ENCODE peak calls at places on chromosome X, in seven cellular contexts. R, H, F, P, G, S and I are unnamed samples.

GRCh38 chrX:64188901-64189300 is 16.6 kb downstream of the AMER1 start:
- DNase-seq in S (no peak), P (no peak), F (no peak), H (no peak), G (no peak), R (no peak), I (no peak)

GRCh38 chrX:20515841-20516461 is 249.2 kb upstream of the RPS6KA3 start:
- DNase-seq in G (no peak), P (no peak), H (no peak), S (no peak), F (no peak), R (peak), I (peak)

GRCh38 chrX:56113785-56114436 is 118.2 kb upstream of the KLF8 start:
- DNase-seq in R (no peak), F (no peak), G (no peak), H (no peak), S (no peak), P (no peak), I (no peak)

GRCh38 chrX:41491267-41492004 is 44.3 kb downstream of the NYX start:
- DNase-seq in R (peak), H (no peak), S (peak), P (no peak), G (peak), F (no peak), I (peak)

GRCh38 chrX:118254611-118255010 is 91.3 kb upstream of the WDR44 start:
- DNase-seq in R (no peak), G (no peak), P (peak), S (no peak), F (peak), H (peak), I (no peak)

GRCh38 chrX:154399527-154400368 is 1.6 kb downstream of the RPL10 start:
- DNase-seq in S (no peak), P (peak), G (no peak), H (no peak), R (no peak), F (no peak), I (no peak)

GRCh38 chrX:154131955-154132354 is 12.1 kb upstream of the OPN1LW start:
- DNase-seq in H (no peak), S (no peak), P (no peak), F (no peak), G (no peak), R (no peak), I (no peak)

GRCh38 chrX:8815460-8816065 is 14.4 kb upstream of the FAM9A start:
- DNase-seq in S (no peak), H (peak), P (peak), R (no peak), G (no peak), F (peak), I (no peak)

GRCh38 chrX:108439434-108439883 is at the start of gene COL4A5:
- DNase-seq in S (peak), F (no peak), P (no peak), H (peak), G (peak), R (no peak), I (peak)

GRCh38 chrX:49627030-49627777 is 28.4 kb downstream of the GAGE1 start:
- DNase-seq in P (no peak), F (peak), S (no peak), H (peak), R (no peak), G (no peak), I (no peak)

GRCh38 chrX:153765138-153766079 is 1.4 kb downstream of the PLXNB3 start:
- DNase-seq in F (peak), S (peak), R (no peak), P (no peak), H (no peak), G (peak), I (no peak)

GRCh38 chrX:72495041-72495440 is 77.6 kb downstream of the HDAC8 start:
- DNase-seq in F (peak), R (no peak), G (no peak), H (no peak), S (no peak), P (no peak), I (no peak)

GRCh38 chrX:74521961-74522833 is 92.2 kb downstream of the RLIM start:
- DNase-seq in G (no peak), S (peak), P (no peak), R (peak), H (no peak), F (peak), I (no peak)

GRCh38 chrX:118977424-118977823 is 3.0 kb downstream of the LONRF3 start:
- DNase-seq in R (no peak), P (no peak), H (no peak), G (no peak), S (no peak), F (no peak), I (no peak)

GRCh38 chrX:97315939-97316338 is 432.2 kb downstream of the RPA4 start:
- DNase-seq in G (no peak), R (no peak), H (no peak), P (no peak), F (no peak), S (no peak), I (no peak)

GRCh38 chrX:100973411-100973810 is 3.9 kb downstream of the ARL13A start:
- DNase-seq in H (no peak), P (no peak), F (no peak), S (no peak), G (no peak), R (no peak), I (no peak)

GRCh38 chrX:112279940-112280339 is 197.4 kb upstream of the TRPC5 start:
- DNase-seq in P (no peak), S (no peak), H (no peak), G (no peak), R (no peak), F (no peak), I (no peak)

GRCh38 chrX:149286940-149287349 is 218.2 kb downstream of the IDS start:
- DNase-seq in P (peak), H (peak), F (peak), S (no peak), G (peak), R (no peak), I (no peak)

GRCh38 chrX:153778684-153779101 is 2.1 kb upstream of the SRPK3 start:
- DNase-seq in H (no peak), P (no peak), S (no peak), R (no peak), F (no peak), G (peak), I (no peak)

GRCh38 chrX:107626916-107627315 is 1.4 kb upstream of the PRPS1 start:
- DNase-seq in H (no peak), S (no peak), F (no peak), G (no peak), R (no peak), P (no peak), I (no peak)

GRCh38 chrX:121000589-121000988 is 15.0 kb upstream of the CT47A1 start:
- DNase-seq in G (no peak), F (peak), P (peak), R (no peak), H (no peak), S (no peak), I (no peak)

GRCh38 chrX:82412851-82413250 is 1095.2 kb upstream of the POU3F4 start:
- DNase-seq in H (no peak), S (no peak), P (no peak), R (no peak), G (no peak), F (no peak), I (peak)

GRCh38 chrX:135112096-135112729 is 8.1 kb downstream of the ETDB start:
- DNase-seq in F (peak), G (no peak), R (no peak), H (peak), S (no peak), P (peak), I (no peak)

GRCh38 chrX:109270580-109271484 is 211.1 kb downstream of the GUCY2F start:
- DNase-seq in F (no peak), R (no peak), H (no peak), G (no peak), S (no peak), P (peak), I (peak)

GRCh38 chrX:71111141-71111843 is at the start of gene IL2RG:
- DNase-seq in S (no peak), H (no peak), P (peak), R (no peak), F (no peak), G (no peak), I (no peak)

GRCh38 chrX:45322382-45322781 is 121.7 kb upstream of the DIPK2B start:
- DNase-seq in S (peak), R (no peak), H (peak), F (no peak), G (no peak), P (peak), I (peak)

GRCh38 chrX:95346854-95347253 is 1337.8 kb upstream of the DIAPH2 start:
- DNase-seq in H (no peak), S (no peak), F (no peak), G (no peak), R (no peak), P (no peak), I (no peak)

GRCh38 chrX:10156199-10157031 is at the start of gene CLCN4:
- DNase-seq in P (peak), S (peak), H (peak), R (no peak), G (peak), F (peak), I (peak)

GRCh38 chrX:122878269-122878668 is 305.8 kb upstream of the GRIA3 start:
- DNase-seq in F (no peak), S (no peak), R (no peak), H (no peak), G (no peak), P (no peak), I (no peak)

GRCh38 chrX:7214251-7214650 is 66.3 kb upstream of the PUDP start:
- DNase-seq in G (no peak), R (no peak), H (no peak), P (no peak), F (no peak), S (no peak), I (no peak)

GRCh38 chrX:18394477-18394876 is 30.9 kb upstream of the CDKL5 start:
- DNase-seq in R (no peak), P (no peak), S (no peak), H (no peak), G (no peak), F (no peak), I (no peak)

GRCh38 chrX:137427813-137428212 is 138.1 kb upstream of the ZIC3 start:
- DNase-seq in R (no peak), S (no peak), F (no peak), P (no peak), H (no peak), G (no peak), I (no peak)

GRCh38 chrX:137427061-137427778 is 138.7 kb upstream of the ZIC3 start:
- DNase-seq in S (no peak), H (no peak), G (no peak), F (no peak), P (no peak), R (no peak), I (no peak)

GRCh38 chrX:137430301-137430700 is 135.6 kb upstream of the ZIC3 start:
- DNase-seq in P (no peak), F (no peak), S (no peak), G (no peak), H (no peak), R (no peak), I (no peak)

GRCh38 chrX:137428251-137428661 is 137.7 kb upstream of the ZIC3 start:
- DNase-seq in F (no peak), G (peak), R (no peak), H (no peak), S (no peak), P (no peak), I (no peak)

GRCh38 chrX:137428777-137429564 is 137.0 kb upstream of the ZIC3 start:
- DNase-seq in F (no peak), R (no peak), H (no peak), P (no peak), G (no peak), S (no peak), I (no peak)
- TF ChIP-seq CTCF in F (peak), R (peak), H (no peak), P (no peak), G (no peak), S (no peak), I (no peak)

GRCh38 chrX:68895339-68896250 is 66.8 kb downstream of the EFNB1 start:
- DNase-seq in S (peak), F (peak), G (peak), P (no peak), H (peak), R (no peak), I (peak)
- H3K4me3 ChIP-seq in S (peak), F (no peak), G (peak), P (no peak), H (no peak), R (no peak), I (no peak)

GRCh38 chrX:11837437-11837836 is 79.4 kb downstream of the MSL3 start:
- DNase-seq in R (no peak), H (no peak), P (no peak), S (no peak), G (no peak), F (no peak), I (no peak)
- TF ChIP-seq CTCF in R (no peak), H (no peak), P (no peak), S (no peak), G (no peak), F (no peak), I (no peak)

DNA sequence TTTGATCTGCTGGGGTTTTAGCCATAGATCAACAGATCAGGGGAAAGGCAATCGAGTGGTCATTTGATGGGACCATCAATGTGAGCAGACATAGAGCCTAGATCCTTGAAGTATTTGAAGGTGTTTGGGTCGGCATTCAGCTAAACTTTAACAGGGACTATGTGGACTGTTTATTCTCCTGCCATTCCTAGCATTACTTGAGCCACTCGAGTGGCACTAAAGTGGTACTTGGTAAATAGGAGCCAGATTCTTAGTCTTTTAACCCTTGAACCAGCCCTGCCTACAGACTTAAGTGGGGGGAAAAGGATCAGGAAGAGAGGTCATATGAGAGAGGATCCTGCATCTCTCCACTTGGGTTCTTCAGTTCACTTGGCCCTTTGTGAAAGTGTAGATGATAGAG is 3.8 kb downstream of the MSN start:
- DNase-seq in S (no peak), H (no peak), R (no peak), P (no peak), G (no peak), F (no peak), I (no peak)
- H3K4me3 ChIP-seq in S (peak), H (no peak), R (no peak), P (peak), G (peak), F (peak), I (peak)

DNA sequence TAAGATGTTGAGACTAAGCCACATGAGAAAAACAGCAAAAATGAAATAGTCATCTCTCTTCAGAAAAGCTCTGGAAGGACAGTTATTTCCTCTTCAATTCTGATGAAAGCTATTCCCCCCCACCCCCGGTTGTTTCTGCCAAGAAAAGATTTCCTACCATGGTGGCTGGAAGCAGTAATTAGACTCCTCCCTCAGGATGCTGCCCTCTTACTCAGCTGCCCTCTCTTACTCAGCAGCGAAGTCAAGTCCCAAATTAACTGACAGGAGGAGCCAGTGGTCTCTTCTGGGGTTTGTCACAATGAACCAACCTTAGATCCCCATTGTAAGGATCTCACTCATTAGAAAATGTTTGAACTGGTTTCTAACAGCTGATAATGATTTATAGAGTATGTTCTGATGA is 38.0 kb downstream of the GPM6B start:
- DNase-seq in H (no peak), G (no peak), F (no peak), P (no peak), R (no peak), S (no peak), I (no peak)
- TF ChIP-seq CTCF in H (no peak), G (no peak), F (no peak), P (no peak), R (no peak), S (no peak), I (no peak)